ENCODE peak calls at places on chromosomes 3 and 15, in eight cellular contexts. S is tibial nerve, Y is HepG2, W is right lobe of liver, M is uterus, G is thyroid gland, Z is stomach, R is IMR-90. O is an unnamed sample.
A peak's percentile ranks its signal among the peaks of the same experiment; 100 is the strongest.

GRCh38 chr15:79310985-79311900 is at the start of gene TMED3:
- DNase-seq in R (peak; percentile 88), G (peak; percentile 80), W (peak; percentile 67), Z (peak; percentile 77), S (no peak), M (peak; percentile 32), Y (peak; percentile 85), O (peak; percentile 40)

GRCh38 chr15:52183562-52184173 is 7.5 kb downstream of the GNB5 start:
- DNase-seq in M (no peak), G (peak; percentile 35), S (no peak), R (peak; percentile 39), Y (no peak), W (no peak), Z (peak; percentile 34), O (no peak)

GRCh38 chr3:55512586-55513343 is 25.7 kb upstream of the WNT5A start:
- DNase-seq in S (no peak), M (no peak), W (no peak), R (no peak), Y (no peak), Z (no peak), G (no peak), O (no peak)

GRCh38 chr3:194935061-194935460 is 249.4 kb downstream of the FAM43A start:
- DNase-seq in W (no peak), R (no peak), Z (no peak), G (no peak), M (no peak), Y (no peak), S (no peak), O (peak; percentile 23)

GRCh38 chr3:18098960-18099587 is 326.1 kb downstream of the SATB1 start:
- DNase-seq in M (no peak), S (no peak), Z (no peak), R (peak; percentile 85), Y (no peak), W (no peak), G (no peak), O (no peak)

GRCh38 chr3:129348734-129349133 is 70.1 kb downstream of the HMCES start:
- DNase-seq in R (no peak), G (no peak), M (no peak), Z (no peak), W (no peak), Y (no peak), S (no peak), O (no peak)

GRCh38 chr15:71761649-71762048 is 48.7 kb upstream of the NR2E3 start:
- DNase-seq in M (no peak), S (no peak), R (peak; percentile 92), W (peak; percentile 76), G (peak; percentile 14), Y (peak; percentile 60), Z (peak; percentile 44), O (peak; percentile 80)

GRCh38 chr3:158731938-158732855 is at the start of gene RARRES1:
- DNase-seq in G (peak; percentile 77), Z (peak; percentile 70), R (peak; percentile 62), S (peak; percentile 52), M (peak; percentile 75), W (peak; percentile 84), Y (no peak), O (peak; percentile 61)

GRCh38 chr15:40317580-40317979 is 5.9 kb upstream of the INAFM2 start:
- DNase-seq in W (no peak), Y (no peak), M (no peak), G (no peak), R (no peak), S (no peak), Z (no peak), O (no peak)

GRCh38 chr15:40038267-40038653 is 721 bp downstream of the SRP14 start:
- DNase-seq in W (no peak), R (peak; percentile 56), S (no peak), Z (no peak), M (no peak), Y (no peak), G (no peak), O (peak; percentile 35)

GRCh38 chr15:35477853-35478252 is 68.1 kb downstream of the DPH6 start:
- DNase-seq in G (no peak), Z (no peak), W (no peak), S (no peak), Y (no peak), R (no peak), M (no peak), O (no peak)

GRCh38 chr3:112627419-112627818 is 13.5 kb downstream of the CCDC80 start:
- DNase-seq in R (no peak), S (no peak), M (no peak), G (no peak), Y (no peak), W (no peak), Z (no peak), O (peak; percentile 36)

GRCh38 chr3:32391643-32392529 is at the start of gene CMTM7:
- DNase-seq in Z (peak; percentile 79), Y (peak; percentile 39), S (no peak), R (peak; percentile 35), G (peak; percentile 86), M (peak; percentile 62), W (peak; percentile 86), O (peak; percentile 72)

GRCh38 chr3:168796339-168796738 is 700.6 kb upstream of the GOLIM4 start:
- DNase-seq in G (no peak), Z (no peak), S (no peak), R (no peak), M (no peak), W (no peak), Y (no peak), O (no peak)

GRCh38 chr3:113601240-113601639 is 68.9 kb downstream of the SIDT1 start:
- DNase-seq in W (no peak), S (no peak), R (no peak), Z (no peak), M (no peak), G (no peak), Y (no peak), O (no peak)

GRCh38 chr3:97232635-97233034 is 418.2 kb downstream of the EPHA6 start:
- DNase-seq in Y (no peak), M (no peak), Z (peak; percentile 25), W (no peak), R (no peak), S (no peak), G (peak; percentile 31), O (no peak)

GRCh38 chr3:49519916-49520385 is 34.3 kb upstream of the BSN start:
- DNase-seq in G (no peak), Z (no peak), M (no peak), W (peak; percentile 51), Y (no peak), R (no peak), S (no peak), O (no peak)

GRCh38 chr3:16370872-16371740 is 106.1 kb downstream of the OXNAD1 start:
- DNase-seq in M (no peak), G (peak; percentile 76), Z (no peak), S (no peak), R (peak; percentile 90), Y (no peak), W (no peak), O (no peak)

GRCh38 chr15:32919749-32920414 is 202.1 kb downstream of the GREM1 start:
- DNase-seq in Z (no peak), R (peak; percentile 99), Y (no peak), S (no peak), G (no peak), M (no peak), W (no peak), O (no peak)

GRCh38 chr15:90211440-90212168 is 10.5 kb downstream of the SEMA4B start:
- DNase-seq in G (peak; percentile 51), Y (no peak), S (no peak), Z (peak; percentile 79), W (peak; percentile 58), R (peak; percentile 67), M (no peak), O (no peak)

DNA sequence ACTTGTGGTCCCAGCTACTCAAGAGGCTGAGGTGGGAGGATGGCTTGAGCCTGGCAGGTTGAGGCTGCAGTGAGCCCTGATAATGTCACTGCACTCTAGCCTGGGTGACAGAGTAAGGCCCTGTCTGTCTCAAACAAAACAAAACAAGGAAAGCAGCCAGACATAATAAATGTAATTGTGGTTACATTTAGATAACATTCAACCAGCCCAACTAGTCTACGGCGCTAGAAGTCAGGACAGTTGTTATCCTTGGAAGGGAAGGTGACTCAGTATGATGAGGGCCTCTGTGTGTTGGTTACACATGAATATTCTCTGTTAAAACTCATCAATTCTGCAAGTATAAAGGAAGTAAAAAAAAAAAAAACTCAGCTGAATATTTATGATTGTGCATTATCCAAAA is 27.0 kb upstream of the CSPG5 start:
- DNase-seq in Y (no peak), W (no peak), Z (no peak), R (peak; percentile 78), M (no peak), S (no peak), G (no peak), O (no peak)
- TF ChIP-seq POLR2A in Y (no peak), W (no peak), Z (no peak), R (no peak), M (no peak), S (no peak), G (no peak), O (no peak)

GRCh38 chr15:76033438-76033837 is 21.2 kb upstream of the NRG4 start:
- DNase-seq in W (no peak), R (no peak), M (no peak), G (no peak), Z (no peak), S (no peak), Y (no peak), O (no peak)

GRCh38 chr15:76035593-76035992 is 23.4 kb upstream of the NRG4 start:
- DNase-seq in M (no peak), Y (no peak), Z (no peak), R (no peak), G (no peak), S (no peak), W (no peak), O (no peak)

GRCh38 chr15:76034111-76034510 is 21.9 kb upstream of the NRG4 start:
- DNase-seq in Z (no peak), R (no peak), S (no peak), W (no peak), G (no peak), M (no peak), Y (no peak), O (no peak)

GRCh38 chr15:76032046-76032445 is 19.8 kb upstream of the NRG4 start:
- DNase-seq in M (no peak), G (no peak), S (no peak), Y (no peak), Z (no peak), R (no peak), W (no peak), O (no peak)
- H3K4me3 ChIP-seq in M (no peak overlapping the region), G (no peak overlapping the region), S (no peak overlapping the region), Y (no peak overlapping the region), Z (no peak overlapping the region), R (no peak overlapping the region), W (no peak overlapping the region), O (no peak overlapping the region)

GRCh38 chr15:93308026-93308670 is 219.1 kb upstream of the RGMA start:
- DNase-seq in M (no peak), G (no peak), Z (no peak), S (no peak), W (no peak), R (no peak), Y (no peak), O (no peak)
- H3K27ac ChIP-seq in M (no peak overlapping the region), G (no peak overlapping the region), Z (no peak overlapping the region), S (no peak overlapping the region), W (no peak overlapping the region), R (no peak overlapping the region), Y (no peak overlapping the region), O (no peak overlapping the region)

DNA sequence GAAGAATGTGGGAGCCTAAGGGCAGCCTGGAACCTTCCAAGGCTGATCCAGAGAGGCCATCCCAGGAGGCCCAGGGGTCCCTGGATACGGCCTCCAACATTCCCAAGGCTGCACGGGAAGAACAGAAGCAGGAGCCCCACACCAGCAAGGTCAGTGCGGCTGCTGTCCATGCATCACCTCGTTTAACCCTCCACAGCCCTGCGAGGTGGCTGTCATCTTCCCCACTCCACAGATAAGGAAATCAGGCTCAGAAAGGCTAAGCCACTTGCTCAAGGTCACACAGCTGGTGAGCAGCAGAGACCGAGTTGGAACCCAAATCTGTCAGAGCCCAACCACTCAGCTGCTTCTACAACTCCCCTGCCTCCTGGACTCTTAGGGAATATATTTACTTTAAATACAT is 21.6 kb downstream of the SEMA7A start:
- DNase-seq in M (no peak), R (no peak), Z (no peak), G (no peak), S (no peak), W (no peak), Y (no peak), O (peak; percentile 49)
- TF ChIP-seq POLR2A in M (no peak), R (no peak), Z (no peak), G (no peak), S (no peak), W (no peak), Y (no peak), O (no peak)